ENCODE peak calls at places on chromosomes 11 and 22, in ten cellular contexts. J is PC-9; K is body of pancreas; B is CD4-positive, alpha-beta T cell; X is WERI-Rb-1; M is NB4; U is keratinocyte; A is thoracic aorta; D is foreskin fibroblast; C is neural crest cell. P is an unnamed sample.

GRCh38 chr11:85595285-85595884 is 31.8 kb downstream of the DLG2 start:
- DNase-seq in A (no peak), B (no peak), C (no peak), U (no peak), J (no peak), X (no peak), M (peak), K (no peak), D (peak), P (peak)

GRCh38 chr11:12159351-12160099 is 49.1 kb downstream of the MICAL2 start:
- DNase-seq in J (no peak), X (no peak), K (no peak), U (no peak), D (peak), M (peak), C (no peak), A (no peak), B (no peak), P (peak)

GRCh38 chr11:129375731-129376657 is at the start of gene BARX2:
- DNase-seq in A (no peak), D (peak), B (no peak), K (peak), X (peak), M (no peak), J (peak), U (no peak), C (peak), P (peak)

GRCh38 chr11:7689239-7689638 is 15.9 kb upstream of the CYB5R2 start:
- DNase-seq in B (no peak), X (no peak), D (no peak), U (no peak), M (no peak), C (no peak), J (no peak), K (no peak), A (no peak), P (no peak)

GRCh38 chr11:68383976-68384501 is 71.6 kb downstream of the LRP5 start:
- DNase-seq in D (peak), M (peak), C (peak), U (peak), B (peak), J (peak), A (peak), K (peak), X (peak), P (peak)

GRCh38 chr11:60528934-60529333 is 13.7 kb downstream of the MS4A13 start:
- DNase-seq in K (no peak), C (no peak), D (no peak), X (no peak), J (no peak), A (no peak), M (peak), B (no peak), U (no peak), P (no peak)

GRCh38 chr11:112697371-112697770 is 263.8 kb upstream of the NCAM1 start:
- DNase-seq in U (no peak), M (no peak), K (no peak), C (peak), X (no peak), B (no peak), J (no peak), D (no peak), A (no peak), P (no peak)

GRCh38 chr11:1650034-1650917 is 20.7 kb downstream of the KRTAP5-5 start:
- DNase-seq in U (no peak), K (no peak), M (no peak), J (no peak), A (no peak), C (no peak), B (no peak), X (no peak), D (no peak), P (no peak)

GRCh38 chr11:17498475-17498874 is 21.8 kb upstream of the ABCC8 start:
- DNase-seq in X (no peak), M (peak), C (no peak), D (peak), B (no peak), U (no peak), A (no peak), J (peak), K (no peak), P (no peak)

GRCh38 chr11:134014502-134014901 is 54.4 kb upstream of the JAM3 start:
- DNase-seq in M (peak), X (peak), J (no peak), U (no peak), D (no peak), C (no peak), B (no peak), K (no peak), A (no peak), P (peak)

GRCh38 chr11:134019500-134019899 is 49.4 kb upstream of the JAM3 start:
- DNase-seq in D (no peak), U (no peak), B (no peak), C (no peak), J (no peak), A (no peak), M (peak), X (no peak), K (no peak), P (no peak)

GRCh38 chr11:134017773-134018430 is 51.0 kb upstream of the JAM3 start:
- DNase-seq in A (no peak), M (no peak), D (no peak), J (no peak), U (no peak), K (no peak), C (no peak), X (no peak), B (no peak), P (no peak)

GRCh38 chr11:134013518-134013917 is 55.4 kb upstream of the JAM3 start:
- DNase-seq in J (no peak), X (no peak), K (no peak), A (no peak), D (no peak), U (no peak), C (no peak), M (no peak), B (no peak), P (no peak)

DNA sequence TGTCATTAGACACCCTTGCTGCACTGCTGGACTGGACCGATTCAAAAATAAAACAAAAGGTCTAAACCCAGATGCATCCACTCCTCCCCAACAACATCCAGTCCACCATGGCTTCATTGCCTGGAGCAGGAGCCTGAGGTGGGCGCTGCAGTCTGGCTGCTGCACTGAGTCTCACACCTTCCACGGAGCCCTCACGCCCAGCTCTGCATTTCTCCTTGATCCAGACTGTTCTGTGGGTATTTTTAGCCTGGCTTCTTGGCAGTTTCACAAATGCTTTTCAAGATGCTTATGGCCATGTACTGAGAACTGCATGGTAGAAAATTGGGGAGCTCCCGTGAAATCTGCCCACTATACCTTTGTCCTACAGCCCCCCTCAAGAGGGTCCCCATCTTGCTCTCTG is 53.3 kb upstream of the JAM3 start:
- DNase-seq in C (no peak), M (no peak), K (no peak), A (no peak), B (no peak), D (no peak), X (no peak), J (no peak), U (no peak), P (no peak)
- TF ChIP-seq CTCF in C (no peak), M (no peak), K (no peak), A (no peak), B (no peak), D (no peak), X (no peak), J (no peak), U (no peak), P (no peak)

GRCh38 chr11:122020902-122021301 is 95.1 kb downstream of the BLID start:
- DNase-seq in A (no peak), C (no peak), K (no peak), U (no peak), M (no peak), X (no peak), J (no peak), D (no peak), B (no peak), P (no peak)
- TF ChIP-seq CTCF in A (peak), C (peak), K (peak), U (no peak), M (peak), X (no peak), J (peak), D (peak), B (no peak), P (peak)

GRCh38 chr22:50505776-50506610 is 1.5 kb downstream of the LMF2 start:
- DNase-seq in U (no peak), K (peak), A (no peak), X (no peak), B (no peak), D (no peak), C (no peak), M (no peak), J (no peak), P (no peak)

GRCh38 chr22:50508897-50509296 is 873 bp downstream of the NCAPH2 start:
- DNase-seq in C (no peak), X (no peak), M (no peak), U (no peak), J (no peak), K (no peak), D (no peak), B (no peak), A (no peak), P (no peak)

GRCh38 chr22:50507421-50507990 is at the start of gene LMF2:
- DNase-seq in J (peak), D (no peak), A (no peak), K (peak), B (peak), X (peak), M (peak), U (no peak), C (peak), P (peak)

GRCh38 chr22:50506611-50507420 is 686 bp downstream of the LMF2 start:
- DNase-seq in K (peak), M (peak), D (no peak), J (no peak), A (no peak), X (no peak), U (no peak), B (no peak), C (no peak), P (no peak)

DNA sequence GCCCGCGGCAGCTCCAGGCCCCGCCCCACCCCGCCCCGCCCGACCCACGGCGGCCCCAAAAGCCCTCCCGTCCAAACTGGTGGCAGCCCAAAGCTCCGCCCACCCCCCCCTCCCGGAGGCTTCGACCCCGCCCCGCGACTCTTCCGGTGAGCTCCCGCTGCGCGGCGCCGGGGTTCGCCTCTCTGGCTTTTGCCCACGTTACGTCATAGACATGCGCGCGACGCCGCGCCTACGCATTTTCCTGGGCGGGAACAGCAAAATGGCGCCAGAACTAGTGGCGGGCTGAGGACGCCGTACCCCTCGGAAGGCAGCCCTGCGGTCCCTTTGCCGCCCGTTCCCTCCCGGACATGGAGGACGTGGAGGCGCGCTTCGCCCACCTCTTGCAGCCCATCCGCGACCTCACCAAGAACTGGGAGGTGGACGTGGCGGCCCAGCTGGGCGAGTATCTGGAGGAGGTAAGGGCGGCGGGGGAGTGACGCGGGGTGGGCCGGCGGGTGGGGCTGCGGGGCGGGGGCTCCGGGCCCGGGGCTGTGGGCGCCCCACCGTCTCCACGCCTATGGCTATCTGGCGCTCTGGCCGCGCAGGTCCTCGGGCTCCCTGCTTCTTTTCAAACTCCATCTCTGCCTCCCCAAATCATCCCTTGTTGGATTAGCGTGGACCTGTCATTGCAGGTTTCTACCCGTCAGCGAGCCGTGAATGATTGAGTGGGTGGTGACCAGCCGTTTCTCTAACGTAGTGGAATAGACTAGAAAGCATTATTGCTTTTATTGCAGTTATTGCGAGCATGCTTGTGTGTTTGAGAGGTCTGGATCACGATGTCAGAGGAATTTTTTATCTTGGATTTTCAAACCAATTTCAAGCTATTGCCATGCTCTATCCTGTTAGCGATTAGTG is at the start of gene NCAPH2:
- DNase-seq in A (peak), M (peak), K (peak), J (peak), C (peak), U (no peak), X (peak), D (peak), B (peak), P (peak)
- TF ChIP-seq CTCF in A (no peak), M (no peak), K (no peak), J (no peak), C (no peak), U (no peak), X (no peak), D (no peak), B (no peak), P (no peak)

GRCh38 chr11:134276396-134277175 is 407 bp downstream of the GLB1L3 start:
- DNase-seq in X (peak), J (no peak), D (no peak), U (no peak), C (no peak), A (no peak), M (no peak), K (no peak), B (no peak), P (no peak)
- TF ChIP-seq CTCF in X (no peak), J (no peak), D (no peak), U (no peak), C (peak), A (no peak), M (no peak), K (no peak), B (peak), P (no peak)

GRCh38 chr11:119714189-119714588 is 14.8 kb downstream of the NECTIN1 start:
- DNase-seq in C (no peak), D (no peak), M (no peak), X (no peak), U (no peak), A (no peak), K (no peak), B (no peak), J (no peak), P (no peak)

GRCh38 chr11:119717839-119718534 is 11.0 kb downstream of the NECTIN1 start:
- DNase-seq in A (no peak), C (no peak), B (no peak), M (no peak), D (no peak), U (no peak), X (peak), J (no peak), K (no peak), P (no peak)

GRCh38 chr11:119713361-119714040 is 15.5 kb downstream of the NECTIN1 start:
- DNase-seq in D (no peak), A (no peak), M (no peak), X (peak), J (no peak), U (no peak), B (no peak), K (no peak), C (no peak), P (no peak)

GRCh38 chr11:119714590-119714989 is 14.4 kb downstream of the NECTIN1 start:
- DNase-seq in D (no peak), U (no peak), X (peak), J (no peak), A (no peak), C (no peak), M (no peak), K (no peak), B (no peak), P (no peak)

GRCh38 chr11:119716475-119717057 is 12.4 kb downstream of the NECTIN1 start:
- DNase-seq in A (no peak), M (no peak), X (no peak), U (no peak), D (no peak), C (no peak), B (no peak), K (no peak), J (no peak), P (no peak)
- TF ChIP-seq CTCF in A (no peak), M (no peak), X (peak), U (no peak), D (no peak), C (no peak), B (no peak), K (no peak), J (no peak), P (no peak)

GRCh38 chr22:19556963-19557545 is 32.8 kb upstream of the CLDN5 start:
- DNase-seq in M (no peak), D (no peak), K (no peak), C (no peak), J (no peak), A (no peak), B (no peak), U (no peak), X (no peak), P (no peak)

GRCh38 chr22:19555651-19556050 is 31.4 kb upstream of the CLDN5 start:
- DNase-seq in D (no peak), C (no peak), U (no peak), M (no peak), B (no peak), X (no peak), J (no peak), K (no peak), A (no peak), P (no peak)

GRCh38 chr22:19554834-19555404 is 30.7 kb upstream of the CLDN5 start:
- DNase-seq in M (no peak), J (peak), C (no peak), A (no peak), K (no peak), B (no peak), D (no peak), X (peak), U (no peak), P (peak)

GRCh38 chr22:19559956-19560355 is 35.7 kb upstream of the CLDN5 start:
- DNase-seq in A (no peak), X (no peak), C (no peak), M (no peak), K (no peak), J (no peak), D (no peak), U (no peak), B (no peak), P (no peak)

DNA sequence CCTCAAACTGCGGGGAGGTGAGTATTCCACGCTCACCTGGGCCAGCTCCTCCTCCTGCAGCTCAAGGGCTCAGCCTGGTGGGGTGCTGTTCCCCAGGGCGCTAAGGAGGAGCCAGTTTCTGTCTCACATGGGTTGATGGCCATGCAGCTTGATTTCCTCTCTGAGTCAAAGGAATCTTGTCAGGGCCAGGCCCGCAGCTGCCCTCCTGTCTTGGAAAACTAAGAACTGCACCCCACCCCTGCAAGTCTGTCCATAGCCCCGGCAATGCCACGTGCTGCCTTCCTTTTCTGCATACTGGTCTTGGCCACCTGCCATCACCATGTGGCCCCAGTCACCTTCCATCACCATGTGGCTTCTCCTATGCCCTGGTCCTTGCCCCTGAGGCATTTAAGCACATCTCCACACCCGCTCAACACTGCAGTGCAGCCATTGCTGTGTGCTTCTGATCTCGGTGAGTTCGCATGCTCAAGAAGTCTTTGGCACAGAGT is 35.2 kb upstream of the CLDN5 start:
- DNase-seq in J (no peak), X (no peak), B (no peak), A (no peak), C (no peak), D (no peak), K (no peak), U (no peak), M (no peak), P (no peak)
- TF ChIP-seq CTCF in J (no peak), X (peak), B (no peak), A (no peak), C (no peak), D (no peak), K (no peak), U (peak), M (no peak), P (no peak)

DNA sequence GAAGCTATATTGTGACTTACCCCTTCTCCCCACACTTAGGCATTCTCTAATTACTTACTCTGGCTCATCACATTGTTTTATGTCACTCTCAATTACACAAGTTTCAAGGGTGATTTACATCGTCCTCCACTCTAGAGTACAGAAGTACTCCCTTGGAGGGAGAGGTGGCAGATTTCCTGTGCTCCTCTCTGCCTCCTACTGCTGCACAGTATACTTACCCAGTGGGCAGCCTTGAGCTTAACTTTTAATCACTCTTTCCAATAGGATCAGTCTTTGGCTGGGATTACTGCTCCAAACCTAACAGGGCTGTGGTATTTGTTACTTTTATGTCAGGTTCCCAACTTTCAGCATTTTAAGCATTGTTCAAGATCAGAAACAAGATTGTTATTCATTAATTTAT is 211.5 kb downstream of the AASDHPPT start:
- DNase-seq in U (no peak), M (no peak), K (no peak), C (no peak), B (no peak), X (peak), A (no peak), J (no peak), D (no peak), P (no peak)
- TF ChIP-seq CTCF in U (no peak), M (no peak), K (no peak), C (no peak), B (no peak), X (peak), A (no peak), J (no peak), D (no peak), P (no peak)

GRCh38 chr11:72239849-72240460 is 4.0 kb downstream of the PHOX2A start:
- DNase-seq in J (peak), K (peak), C (no peak), U (no peak), D (no peak), M (no peak), X (no peak), A (no peak), B (no peak), P (no peak)
- TF ChIP-seq CTCF in J (no peak), K (no peak), C (no peak), U (no peak), D (no peak), M (no peak), X (no peak), A (no peak), B (no peak), P (no peak)

DNA sequence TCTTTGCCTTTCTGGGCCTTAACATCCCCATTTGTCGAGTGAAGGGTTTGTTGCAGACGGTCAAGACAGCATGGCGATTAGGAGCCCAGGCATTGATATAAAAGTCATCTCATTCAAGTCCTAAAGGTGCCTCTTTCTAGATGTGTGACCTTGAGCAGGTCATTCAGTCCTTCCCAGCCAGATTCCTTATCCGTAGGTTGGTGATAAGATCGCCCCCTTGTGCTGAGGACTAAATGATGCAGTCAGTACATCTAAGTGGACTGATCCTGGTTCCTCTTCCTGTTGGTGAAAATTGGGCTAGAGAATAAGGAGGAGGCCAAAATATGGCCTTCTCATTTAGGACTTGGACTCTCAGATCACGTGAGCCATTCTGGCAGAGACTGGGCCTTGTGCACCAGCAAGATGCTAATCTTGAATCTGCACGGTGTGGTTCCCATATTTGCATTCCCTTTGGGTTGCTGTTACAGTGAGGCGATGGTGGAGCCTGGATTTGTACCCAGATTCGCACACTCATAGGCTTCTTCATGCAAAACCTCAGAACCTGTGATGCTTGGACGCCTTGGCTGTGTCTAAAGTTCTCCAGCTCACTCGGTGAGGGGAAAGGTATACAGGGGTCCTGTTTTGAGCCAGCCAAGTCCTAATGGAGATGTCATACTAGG is 156.8 kb downstream of the MYO18B start:
- DNase-seq in B (no peak), K (no peak), A (no peak), J (no peak), D (no peak), X (peak), C (peak), M (peak), U (no peak), P (no peak)
- TF ChIP-seq CTCF in B (no peak), K (no peak), A (no peak), J (peak), D (no peak), X (peak), C (peak), M (peak), U (peak), P (peak)